ENCODE peak calls at places on chromosome 16, in six cellular contexts. I is neural progenitor cell, D is testis, B is fibroblast of lung, H is Peyer's patch, Y is right atrium auricular region. L is an unnamed sample. For H3K27me3 and H3K4me1, the result is how much of the 10 kb centered on the place peaks cover.

GRCh38 chr16:17544785-17545184 is 74.0 kb upstream of the XYLT1 start:
- DNase-seq in I (peak), D (peak), B (no peak), H (peak), Y (no peak), L (no peak)

GRCh38 chr16:84884311-84885023 is 64.7 kb downstream of the CRISPLD2 start:
- DNase-seq in I (peak), D (peak), B (no peak), H (no peak), Y (peak), L (no peak)

GRCh38 chr16:29784901-29785500 is 5.5 kb upstream of the KIF22 start:
- DNase-seq in I (peak), D (peak), B (peak), H (peak), Y (peak), L (peak)

GRCh38 chr16:27367463-27368357 is 34.3 kb upstream of the IL21R start:
- DNase-seq in I (peak), D (peak), B (peak), H (peak), Y (peak), L (peak)

GRCh38 chr16:54927125-54928015 is 3.3 kb upstream of the IRX5 start:
- DNase-seq in I (no peak), D (no peak), B (peak), H (no peak), Y (no peak), L (no peak)

GRCh38 chr16:75288596-75289120 is 37.2 kb upstream of the BCAR1 start:
- DNase-seq in I (no peak), D (no peak), B (no peak), H (peak), Y (no peak), L (no peak)

GRCh38 chr16:48317614-48318013 is 67.6 kb downstream of the SIAH1 start:
- DNase-seq in I (no peak), D (no peak), B (peak), H (no peak), Y (no peak), L (no peak)

GRCh38 chr16:29920690-29921371 is 5.2 kb downstream of the KCTD13 start:
- DNase-seq in I (no peak), D (no peak), B (no peak), H (no peak), Y (no peak), L (no peak)

GRCh38 chr16:10594312-10594950 is 14.0 kb upstream of the EMP2 start:
- DNase-seq in I (no peak), D (no peak), B (no peak), H (no peak), Y (no peak), L (peak)

GRCh38 chr16:67447508-67448076 is 16.7 kb downstream of the HSD11B2 start:
- DNase-seq in I (no peak), D (no peak), B (no peak), H (no peak), Y (no peak), L (no peak)

GRCh38 chr16:87487361-87487924 is 5.4 kb downstream of the ZCCHC14 start:
- DNase-seq in I (peak), D (peak), B (peak), H (no peak), Y (peak), L (peak)

GRCh38 chr16:49422896-49423295 is 49.3 kb downstream of the C16orf78 start:
- DNase-seq in I (no peak), D (no peak), B (no peak), H (no peak), Y (no peak), L (no peak)
- H3K27me3 ChIP-seq in I (under half), D (under half), B (under half), H (under half), Y (under half), L (under half)

GRCh38 chr16:1090620-1091587 is 5.1 kb downstream of the C1QTNF8 start:
- DNase-seq in I (no peak), D (no peak), B (no peak), H (no peak), Y (no peak), L (no peak)

GRCh38 chr16:1089822-1090619 is 6.0 kb downstream of the C1QTNF8 start:
- DNase-seq in I (no peak), D (peak), B (no peak), H (no peak), Y (no peak), L (no peak)

GRCh38 chr16:1088295-1089170 is 7.5 kb downstream of the C1QTNF8 start:
- DNase-seq in I (no peak), D (no peak), B (no peak), H (no peak), Y (no peak), L (no peak)

GRCh38 chr16:1091992-1092552 is 4.0 kb downstream of the C1QTNF8 start:
- DNase-seq in I (no peak), D (no peak), B (no peak), H (no peak), Y (no peak), L (no peak)

DNA sequence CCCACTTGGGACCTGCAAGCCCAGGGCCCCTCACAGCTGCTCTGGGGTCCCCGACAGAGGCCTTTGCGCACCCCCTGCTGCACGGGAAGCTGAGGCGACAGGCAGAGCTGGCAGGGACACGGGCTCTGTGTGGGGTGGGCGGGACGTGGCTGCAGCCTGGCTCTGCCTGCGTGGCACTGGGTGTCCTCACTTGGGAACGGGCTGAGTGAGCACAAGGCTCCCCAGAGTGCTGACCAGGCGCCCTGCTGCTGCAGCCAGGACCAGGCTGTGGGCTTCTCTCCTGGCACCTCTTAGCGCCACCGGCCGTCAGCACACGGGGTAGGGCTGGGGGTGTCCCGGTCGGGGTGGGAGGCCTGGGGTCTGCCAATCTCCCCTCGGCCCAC is 6.6 kb downstream of the C1QTNF8 start:
- DNase-seq in I (no peak), D (no peak), B (no peak), H (no peak), Y (no peak), L (no peak)
- H3K4me1 ChIP-seq in I (under half), D (under half), B (under half), H (under half), Y (under half), L (under half)

DNA sequence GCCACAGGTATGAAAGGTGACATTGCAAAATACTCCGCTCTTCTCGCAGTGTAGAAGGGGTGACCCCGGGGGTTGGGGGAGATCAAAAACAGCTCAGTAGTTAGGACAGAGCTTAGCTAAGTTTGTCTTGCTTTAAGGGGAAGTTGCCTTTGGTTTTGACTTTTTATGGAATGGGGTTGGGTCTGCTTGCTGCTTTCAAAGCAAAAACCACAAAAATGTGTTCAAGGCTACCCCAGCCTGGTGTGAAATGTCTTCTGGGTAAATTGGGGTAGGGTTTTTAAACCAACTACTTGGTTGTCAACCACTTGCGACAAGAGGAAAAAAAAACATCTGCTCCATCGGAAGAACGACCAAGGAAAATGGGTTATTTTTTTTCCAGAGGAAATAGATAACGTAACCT is 6.2 kb downstream of the FUS start:
- DNase-seq in I (no peak), D (no peak), B (no peak), H (no peak), Y (no peak), L (no peak)
- TF ChIP-seq CTCF in I (no peak), D (no peak), B (no peak), H (no peak), Y (no peak), L (no peak)

DNA sequence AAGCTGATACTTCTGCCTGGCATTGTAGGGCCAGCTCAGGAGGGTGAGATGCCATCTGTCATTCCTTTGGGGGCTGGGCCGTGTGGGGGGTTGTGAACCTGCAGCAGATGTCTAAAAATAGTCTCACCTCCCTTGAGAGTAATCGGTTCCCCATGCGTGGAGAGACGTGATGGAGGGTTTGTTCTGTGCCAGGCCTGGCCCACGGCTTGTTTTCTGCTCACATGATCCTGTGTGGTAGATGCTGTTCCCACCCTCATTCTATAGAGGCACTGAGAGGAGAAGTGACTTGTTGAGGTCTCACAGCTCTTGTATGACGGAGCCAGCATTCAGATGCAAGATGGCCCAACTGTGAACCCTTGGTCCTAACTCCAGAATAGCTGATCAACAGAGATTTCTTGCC is 4.6 kb downstream of the IRF8 start:
- DNase-seq in I (no peak), D (no peak), B (no peak), H (peak), Y (no peak), L (no peak)
- H3K27me3 ChIP-seq in I (under half), D (under half), B (under half), H (under half), Y (under half), L (under half)

GRCh38 chr16:3974751-3975150 is 94.2 kb upstream of the CREBBP start:
- DNase-seq in I (peak), D (no peak), B (no peak), H (no peak), Y (no peak), L (no peak)
- H3K4me1 ChIP-seq in I (under half), D (under half), B (under half), H (under half), Y (under half), L (under half)

GRCh38 chr16:50245417-50246298 is 20.7 kb upstream of the ADCY7 start:
- DNase-seq in I (peak), D (peak), B (peak), H (peak), Y (peak), L (peak)
- TF ChIP-seq CTCF in I (no peak), D (no peak), B (no peak), H (no peak), Y (peak), L (peak)

DNA sequence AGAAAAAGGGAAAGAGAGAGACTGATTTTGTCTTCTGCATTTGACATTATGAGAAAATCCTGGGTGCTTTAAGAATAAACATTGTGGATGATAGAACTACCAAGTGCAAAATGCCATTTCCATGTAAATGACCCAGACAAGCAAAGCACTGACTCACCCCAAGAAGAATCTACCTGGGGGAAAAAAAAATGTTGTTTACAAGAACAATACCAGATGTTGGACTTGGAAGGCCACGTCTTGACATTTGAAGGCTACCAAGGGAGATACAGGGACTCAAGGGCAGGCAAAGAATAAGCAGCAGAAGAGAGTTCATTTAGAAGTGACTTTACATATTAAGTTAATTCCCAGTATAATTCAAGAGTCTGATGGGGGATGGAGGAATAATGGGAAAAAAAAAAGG is 125.3 kb downstream of the TMEM114 start:
- DNase-seq in I (no peak), D (no peak), B (no peak), H (no peak), Y (no peak), L (no peak)
- H3K27me3 ChIP-seq in I (under half), D (under half), B (under half), H (under half), Y (under half), L (under half)

GRCh38 chr16:1073566-1074378 is 1.2 kb downstream of the SSTR5 start:
- DNase-seq in I (peak), D (no peak), B (no peak), H (no peak), Y (no peak), L (no peak)

GRCh38 chr16:1074379-1074649 is 1.8 kb downstream of the SSTR5 start:
- DNase-seq in I (no peak), D (no peak), B (no peak), H (no peak), Y (no peak), L (no peak)

GRCh38 chr16:1071561-1072225 is 854 bp upstream of the SSTR5 start:
- DNase-seq in I (no peak), D (no peak), B (no peak), H (no peak), Y (no peak), L (no peak)

GRCh38 chr16:1073262-1073558 is 663 bp downstream of the SSTR5 start:
- DNase-seq in I (no peak), D (no peak), B (no peak), H (no peak), Y (no peak), L (no peak)

GRCh38 chr16:1072526-1073261 is at the start of gene SSTR5:
- DNase-seq in I (peak), D (no peak), B (no peak), H (no peak), Y (no peak), L (no peak)
- H3K4me1 ChIP-seq in I (under half), D (under half), B (under half), H (under half), Y (under half), L (under half)

GRCh38 chr16:73299349-73299748 is 251.4 kb upstream of the ZFHX3 start:
- DNase-seq in I (no peak), D (no peak), B (no peak), H (no peak), Y (no peak), L (no peak)
- TF ChIP-seq CTCF in I (no peak), D (no peak), B (no peak), H (no peak), Y (no peak), L (no peak)